ENCODE peak calls at places on chromosomes 1 and 21, in four cellular contexts. Y is astrocyte of the spinal cord, N is neural progenitor cell, C is nucleus accumbens. H is an unnamed sample.

GRCh38 chr1:78054972-78055371 is 9.2 kb downstream of the GIPC2 start:
- DNase-seq in Y (no peak), N (no peak), C (no peak), H (no peak)

GRCh38 chr1:107057197-107058133 is 991 bp downstream of the PRMT6 start:
- DNase-seq in N (peak), C (peak), Y (peak), H (peak)

GRCh38 chr1:115377411-115377810 is 39.4 kb upstream of the NGF start:
- DNase-seq in N (no peak), C (no peak), Y (peak), H (no peak)

GRCh38 chr21:40130476-40130875 is 263.2 kb downstream of the PCP4 start:
- DNase-seq in Y (no peak), C (no peak), N (no peak), H (no peak)

GRCh38 chr1:153597206-153597605 is 15.7 kb downstream of the S100A16 start:
- DNase-seq in N (no peak), C (no peak), Y (peak), H (peak)

GRCh38 chr1:230985711-230986110 is 6.8 kb downstream of the ARV1 start:
- DNase-seq in N (no peak), C (no peak), Y (no peak), H (no peak)

GRCh38 chr1:155455588-155456195 is 106.9 kb downstream of the ASH1L start:
- DNase-seq in Y (peak), N (peak), C (no peak), H (peak)

GRCh38 chr1:33443705-33444180 is 12.8 kb upstream of the PHC2 start:
- DNase-seq in C (no peak), Y (no peak), N (no peak), H (no peak)

GRCh38 chr1:160136926-160137200 is 14.5 kb upstream of the ATP1A4 start:
- DNase-seq in Y (no peak), C (no peak), N (no peak), H (no peak)

GRCh38 chr1:210001751-210002150 is 63.7 kb downstream of the SYT14 start:
- DNase-seq in C (no peak), Y (no peak), N (no peak), H (peak)

GRCh38 chr1:69567847-69568434 is at the start of gene LRRC7:
- DNase-seq in N (peak), Y (no peak), C (no peak), H (peak)

H was measured in dermis blood vessel endothelial cell.